ENCODE peak calls at places on chromosomes 16 and 17, in nine cellular contexts. G is IMR-90, F is A549, K is sigmoid colon, D is body of pancreas, V is adrenal gland, C is uterus, Y is GM12878, Q is heart left ventricle. R is an unnamed sample.

GRCh38 chr17:55437165-55437605 is 15.6 kb upstream of the MMD start:
- DNase-seq in Q (no peak), G (no peak), Y (peak), V (no peak), D (no peak), C (no peak), F (no peak), K (no peak), R (no peak)

GRCh38 chr17:5097101-5097834 is 14.4 kb downstream of the ZNF232 start:
- DNase-seq in K (peak), V (peak), Q (peak), G (no peak), C (peak), F (no peak), D (peak), Y (no peak), R (peak)

GRCh38 chr16:8725513-8726178 is 51.2 kb downstream of the ABAT start:
- DNase-seq in K (peak), Q (no peak), C (no peak), V (no peak), D (no peak), G (no peak), Y (no peak), F (no peak), R (no peak)

GRCh38 chr17:78723001-78723796 is 58.9 kb downstream of the CYTH1 start:
- DNase-seq in Q (no peak), V (peak), G (peak), F (no peak), Y (no peak), C (no peak), K (peak), D (no peak), R (peak)

GRCh38 chr16:8647721-8648318 is 26.3 kb downstream of the METTL22 start:
- DNase-seq in V (no peak), Q (no peak), Y (no peak), G (no peak), D (no peak), F (no peak), C (no peak), K (no peak), R (no peak)

GRCh38 chr16:31052131-31052530 is 18.8 kb downstream of the STX4 start:
- DNase-seq in Y (no peak), F (peak), V (peak), C (no peak), D (no peak), G (peak), Q (no peak), K (no peak), R (no peak)

GRCh38 chr17:43385046-43385831 is 13.6 kb upstream of the ARL4D start:
- DNase-seq in F (no peak), K (no peak), V (no peak), Y (no peak), G (no peak), C (no peak), D (no peak), Q (no peak), R (no peak)

GRCh38 chr16:75481475-75481874 is 13.8 kb downstream of the CHST6 start:
- DNase-seq in K (no peak), C (no peak), Q (no peak), D (no peak), Y (no peak), F (peak), V (no peak), G (no peak), R (no peak)

GRCh38 chr17:38687291-38687690 is 12.5 kb upstream of the EPOP start:
- DNase-seq in C (no peak), V (no peak), F (no peak), D (no peak), Q (no peak), K (no peak), Y (no peak), G (peak), R (no peak)

GRCh38 chr16:54931757-54932660 is 1.3 kb downstream of the IRX5 start:
- DNase-seq in D (no peak), Y (no peak), C (no peak), G (no peak), K (no peak), Q (no peak), V (no peak), F (no peak), R (no peak)

GRCh38 chr17:16215965-16216316 is 607 bp upstream of the NCOR1 start:
- DNase-seq in Q (peak), Y (no peak), D (no peak), G (no peak), K (no peak), V (no peak), C (peak), F (no peak), R (peak)

GRCh38 chr17:2214887-2215615 is 88.5 kb downstream of the SMG6 start:
- DNase-seq in V (no peak), C (peak), F (no peak), Y (no peak), K (peak), Q (no peak), D (no peak), G (peak), R (no peak)

GRCh38 chr17:59439261-59439660 is 107.8 kb downstream of the YPEL2 start:
- DNase-seq in G (no peak), Q (no peak), C (no peak), V (no peak), Y (no peak), K (no peak), D (no peak), F (no peak), R (no peak)

GRCh38 chr16:85485379-85485778 is 127.7 kb upstream of the GSE1 start:
- DNase-seq in Y (no peak), G (no peak), V (no peak), D (no peak), F (no peak), K (no peak), Q (no peak), C (no peak), R (no peak)

GRCh38 chr17:7192271-7192937 is 13.2 kb upstream of the ASGR1 start:
- DNase-seq in Q (no peak), G (no peak), D (no peak), Y (no peak), F (no peak), K (no peak), C (no peak), V (no peak), R (no peak)

GRCh38 chr17:74303300-74303699 is 22.7 kb upstream of the KIF19 start:
- DNase-seq in F (no peak), Q (no peak), C (no peak), K (no peak), V (no peak), Y (no peak), D (no peak), G (no peak), R (no peak)

GRCh38 chr17:5331506-5331905 is 49.4 kb downstream of the RABEP1 start:
- DNase-seq in F (no peak), C (no peak), G (peak), K (no peak), V (no peak), Q (no peak), D (no peak), Y (no peak), R (no peak)

GRCh38 chr17:82603981-82604448 is 44.2 kb downstream of the WDR45B start:
- DNase-seq in Q (peak), D (no peak), C (peak), F (no peak), K (peak), G (peak), V (peak), Y (no peak), R (peak)

GRCh38 chr16:21524068-21524751 is 75.2 kb upstream of the METTL9 start:
- DNase-seq in Q (peak), V (no peak), Y (no peak), C (no peak), G (no peak), D (no peak), K (no peak), F (no peak), R (no peak)

GRCh38 chr17:1043601-1044251 is 46.8 kb downstream of the TIMM22 start:
- DNase-seq in F (no peak), V (no peak), K (peak), G (no peak), Q (peak), C (peak), Y (no peak), D (no peak), R (no peak)

GRCh38 chr17:28553000-28553505 is 629 bp upstream of the UNC119 start:
- DNase-seq in G (no peak), C (no peak), K (no peak), V (no peak), F (no peak), Y (no peak), D (no peak), Q (no peak), R (no peak)
- H3K4me3 ChIP-seq in G (no peak), C (no peak), K (no peak), V (no peak), F (peak), Y (no peak), D (no peak), Q (peak), R (no peak)

GRCh38 chr16:19555186-19555937 is at the start of gene VPS35L:
- DNase-seq in F (peak), D (peak), Y (peak), V (peak), G (peak), K (peak), C (peak), Q (peak), R (peak)
- TF ChIP-seq POLR2A in F (peak), D (peak), Y (peak), V (peak), G (peak), K (no peak), C (peak), Q (no peak), R (no peak)

GRCh38 chr17:76204277-76204676 is 36.0 kb downstream of the RNF157 start:
- DNase-seq in V (no peak), K (no peak), Y (no peak), F (peak), D (no peak), Q (no peak), G (peak), C (no peak), R (no peak)
- H3K4me3 ChIP-seq in V (no peak), K (no peak), Y (no peak), F (no peak), D (no peak), Q (no peak), G (no peak), C (no peak), R (no peak)

GRCh38 chr16:143047-143446 is 4.6 kb upstream of the NPRL3 start:
- DNase-seq in V (no peak), F (no peak), K (no peak), Q (no peak), D (no peak), Y (no peak), C (no peak), G (no peak), R (no peak)
- TF ChIP-seq POLR2A in V (no peak), F (no peak), K (no peak), Q (no peak), D (no peak), Y (no peak), C (no peak), G (no peak), R (no peak)

DNA sequence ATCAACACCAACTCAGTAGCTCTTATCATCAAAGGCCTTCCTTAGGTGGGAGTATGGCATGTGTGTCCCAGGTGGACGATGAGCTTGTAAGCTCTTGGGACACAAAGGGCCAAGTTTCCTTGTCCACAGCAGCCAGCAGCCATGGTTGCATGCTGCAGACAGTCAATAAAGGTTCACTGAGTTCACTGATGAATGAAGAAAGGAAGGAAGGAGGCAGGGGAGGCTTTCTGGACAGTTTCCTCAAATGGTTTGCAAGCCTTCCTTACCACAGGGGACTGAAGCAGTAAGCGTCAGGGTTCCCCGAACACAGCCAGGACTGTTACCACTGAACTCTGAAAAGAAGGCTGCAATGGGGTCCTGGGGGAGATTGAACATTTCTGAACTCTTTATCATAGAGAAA is 111.1 kb downstream of the GAS7 start:
- DNase-seq in F (no peak), Q (no peak), K (peak), Y (no peak), G (no peak), V (no peak), D (no peak), C (no peak), R (no peak)
- H3K4me3 ChIP-seq in F (no peak), Q (no peak), K (no peak), Y (no peak), G (no peak), V (no peak), D (no peak), C (no peak), R (no peak)